ENCODE peak calls at places on chromosome 20, in seven cellular contexts. D is cardiac muscle cell, Y is IMR-90, X is adrenal gland, A is gastrocnemius medialis, T is esophagus squamous epithelium, Q is colonic mucosa. K is an unnamed sample.

GRCh38 chr20:18276821-18277220 is 11.5 kb upstream of the ZNF133 start:
- DNase-seq in X (peak; percentile 73), T (no peak), D (peak; percentile 83), Q (peak; percentile 80), A (no peak), Y (peak; percentile 71), K (peak; percentile 79)

GRCh38 chr20:31606928-31607639 is 2.0 kb downstream of the ID1 start:
- DNase-seq in Q (no peak), D (peak; percentile 68), X (no peak), A (no peak), T (no peak), Y (peak; percentile 67), K (peak; percentile 80)

GRCh38 chr20:38178065-38178471 is 13.0 kb upstream of the TGM2 start:
- DNase-seq in Q (no peak), A (no peak), Y (peak; percentile 38), D (no peak), X (no peak), T (no peak), K (no peak)

GRCh38 chr20:38523697-38524096 is 51.1 kb downstream of the RALGAPB start:
- DNase-seq in A (no peak), Y (peak; percentile 65), X (no peak), T (no peak), Q (no peak), D (no peak), K (no peak)

GRCh38 chr20:63819224-63819917 is 11.7 kb downstream of the ZBTB46 start:
- DNase-seq in D (no peak), Y (peak; percentile 45), X (no peak), Q (no peak), T (no peak), A (no peak), K (peak; percentile 31)

GRCh38 chr20:37042986-37043972 is 52.5 kb downstream of the RBL1 start:
- DNase-seq in D (no peak), Q (no peak), A (no peak), Y (no peak), T (no peak), X (no peak), K (peak; percentile 8)

GRCh38 chr20:60055740-60056139 is 97.5 kb downstream of the CDH26 start:
- DNase-seq in Q (no peak), A (no peak), X (peak; percentile 63), Y (no peak), T (no peak), D (no peak), K (no peak)

GRCh38 chr20:19735446-19735845 is 22.6 kb upstream of the RIN2 start:
- DNase-seq in T (no peak), A (peak; percentile 70), Y (peak; percentile 73), X (peak; percentile 82), D (no peak), Q (peak; percentile 82), K (peak; percentile 85)

GRCh38 chr20:19244291-19244690 is 31.8 kb downstream of the SLC24A3 start:
- DNase-seq in D (no peak), X (no peak), T (no peak), Q (no peak), Y (no peak), A (no peak), K (no peak)

DNA sequence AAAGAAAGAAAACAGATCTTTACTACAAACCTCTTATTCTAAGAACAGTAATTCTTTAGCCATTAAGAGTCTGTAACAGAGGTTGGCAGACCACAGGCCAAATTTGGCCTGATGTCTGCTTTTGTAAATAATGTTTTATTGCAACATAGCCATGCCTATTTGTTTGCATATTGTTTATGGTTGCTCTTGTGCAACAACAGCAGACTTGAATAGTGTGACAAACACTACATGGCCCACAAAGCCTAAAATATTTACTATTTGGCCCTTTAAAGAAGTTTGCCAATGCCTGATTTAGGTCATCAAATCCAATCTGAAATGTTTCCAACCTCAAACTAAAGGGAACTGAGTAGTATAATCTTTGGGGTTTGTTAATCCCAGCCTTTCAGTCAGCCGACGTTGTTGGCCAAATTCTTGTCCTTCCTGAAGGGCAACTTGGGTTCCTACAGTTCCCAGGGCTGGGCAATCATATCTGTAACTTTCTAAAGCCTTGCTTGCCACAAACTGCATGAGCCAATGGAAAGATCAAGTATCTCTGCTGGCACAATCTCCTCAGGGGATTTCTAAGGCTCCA is 33.9 kb upstream of the TBC1D20 start:
- DNase-seq in Q (no peak), Y (peak; percentile 49), T (no peak), X (peak; percentile 35), D (no peak), A (peak; percentile 71), K (no peak)
- H3K36me3 ChIP-seq in Q (peaks cover 30% of the 10 kb centered on the region), Y (peaks cover 37% of the 10 kb centered on the region), T (peaks cover 12% of the 10 kb centered on the region), X (peaks cover 71% of the 10 kb centered on the region), D (peaks cover 66% of the 10 kb centered on the region), A (no peaks in the 10 kb centered on the region), K (peaks cover 29% of the 10 kb centered on the region)

GRCh38 chr20:5548112-5548511 is 202.1 kb upstream of the SHLD1 start:
- DNase-seq in D (peak; percentile 32), T (no peak), A (no peak), Y (no peak), Q (no peak), X (no peak), K (no peak)
- H3K4me1 ChIP-seq in D (peaks cover 29% of the 10 kb centered on the region), T (no peaks in the 10 kb centered on the region), A (no peaks in the 10 kb centered on the region), Y (no peaks in the 10 kb centered on the region), Q (peaks cover 4% of the 10 kb centered on the region), X (peaks cover 6% of the 10 kb centered on the region), K (peaks cover 2% of the 10 kb centered on the region)

GRCh38 chr20:41101660-41102059 is 35.7 kb upstream of the PLCG1 start:
- DNase-seq in Q (no peak), T (no peak), Y (no peak), X (no peak), D (no peak), A (no peak), K (no peak)
- H3K36me3 ChIP-seq in Q (peaks cover 16% of the 10 kb centered on the region), T (no peaks in the 10 kb centered on the region), Y (peaks cover 45% of the 10 kb centered on the region), X (peaks cover 77% of the 10 kb centered on the region), D (peaks cover 85% of the 10 kb centered on the region), A (no peaks in the 10 kb centered on the region), K (peaks cover 44% of the 10 kb centered on the region)

DNA sequence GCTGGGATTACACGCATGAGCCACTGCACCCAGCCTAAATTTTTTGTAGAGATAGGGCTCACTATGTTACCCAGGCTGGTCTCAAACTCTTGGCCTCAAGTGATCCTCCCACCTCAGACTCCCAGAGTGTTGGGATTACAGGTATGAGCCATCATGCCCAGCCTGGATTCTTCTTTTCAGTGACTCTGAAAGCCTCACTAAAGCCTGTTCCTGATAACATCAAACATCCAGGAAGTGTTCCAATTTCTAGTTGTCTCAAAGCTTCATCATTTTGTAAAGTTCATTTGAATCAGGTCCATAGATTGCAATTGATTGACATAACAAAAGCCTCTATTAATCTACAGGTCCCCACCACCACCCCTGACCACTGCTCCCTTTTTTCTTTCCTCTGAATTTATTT is 29.2 kb upstream of the CHMP4B start:
- DNase-seq in X (no peak), A (no peak), Q (no peak), D (no peak), T (no peak), Y (no peak), K (no peak)
- H3K4me1 ChIP-seq in X (no peaks in the 10 kb centered on the region), A (no peaks in the 10 kb centered on the region), Q (no peaks in the 10 kb centered on the region), D (no peaks in the 10 kb centered on the region), T (peaks cover 23% of the 10 kb centered on the region), Y (no peaks in the 10 kb centered on the region), K (no peaks in the 10 kb centered on the region)

K was measured in small intestine.